ENCODE peak calls at places on chromosomes 16 and 17, in four cellular contexts. Q is amniotic stem cell, Z is uterus, N is pancreas. T is an unnamed sample.

GRCh38 chr17:61144876-61145564 is 254.6 kb upstream of the TBX2 start:
- DNase-seq in Q (no peak), Z (peak), N (no peak), T (no peak)

GRCh38 chr17:33966410-33967063 is 288.5 kb upstream of the CCL2 start:
- DNase-seq in Q (no peak), Z (no peak), N (no peak), T (no peak)

GRCh38 chr17:48522031-48522593 is 8.7 kb downstream of the HOXB1 start:
- DNase-seq in Q (no peak), Z (peak), N (no peak), T (no peak)

GRCh38 chr16:64705443-64705842 is 416.4 kb downstream of the CDH11 start:
- DNase-seq in Q (no peak), Z (no peak), N (no peak), T (no peak)

GRCh38 chr17:27241346-27241946 is 52.5 kb upstream of the WSB1 start:
- DNase-seq in Q (no peak), Z (no peak), N (no peak), T (no peak)

GRCh38 chr16:87129771-87130170 is 187.4 kb downstream of the C16orf95 start:
- DNase-seq in Q (peak), Z (no peak), N (no peak), T (no peak)

GRCh38 chr17:38742431-38743308 is 5.5 kb downstream of the PCGF2 start:
- DNase-seq in Q (no peak), Z (peak), N (peak), T (peak)

GRCh38 chr17:50689956-50690886 is 17.5 kb downstream of the ANKRD40 start:
- DNase-seq in Q (no peak), Z (no peak), N (no peak), T (peak)

GRCh38 chr17:2954898-2955445 is 108.4 kb downstream of the OR1D5 start:
- DNase-seq in Q (no peak), Z (no peak), N (no peak), T (no peak)

GRCh38 chr17:73249700-73250099 is 12.0 kb downstream of the CPSF4L start:
- DNase-seq in Q (no peak), Z (no peak), N (no peak), T (no peak)

GRCh38 chr17:49053171-49053829 is 56.1 kb downstream of the IGF2BP1 start:
- DNase-seq in Q (no peak), Z (no peak), N (no peak), T (no peak)

GRCh38 chr17:31307640-31308039 is 6.2 kb downstream of the EVI2B start:
- DNase-seq in Q (no peak), Z (no peak), N (no peak), T (no peak)

GRCh38 chr16:89187337-89188063 is 12.8 kb downstream of the SLC22A31 start:
- DNase-seq in Q (no peak), Z (no peak), N (no peak), T (no peak)

GRCh38 chr17:80359422-80360110 is 55.4 kb upstream of the ENDOV start:
- DNase-seq in Q (no peak), Z (no peak), N (no peak), T (no peak)

GRCh38 chr16:2585651-2586081 is 47.8 kb downstream of the PDPK1 start:
- DNase-seq in Q (no peak), Z (no peak), N (no peak), T (peak)

GRCh38 chr16:78235168-78235800 is 135.8 kb downstream of the WWOX start:
- DNase-seq in Q (no peak), Z (peak), N (peak), T (peak)

GRCh38 chr17:82613283-82614094 is 34.8 kb downstream of the WDR45B start:
- DNase-seq in Q (no peak), Z (no peak), N (no peak), T (no peak)

GRCh38 chr16:67215690-67216089 is 11.2 kb upstream of the TMEM208 start:
- DNase-seq in Q (no peak), Z (no peak), N (no peak), T (no peak)

GRCh38 chr17:50346313-50347086 is 574 bp downstream of the XYLT2 start:
- DNase-seq in Q (peak), Z (peak), N (peak), T (peak)

GRCh38 chr17:38911081-38911730 is 14.2 kb upstream of the LASP1NB start:
- DNase-seq in Q (no peak), Z (peak), N (no peak), T (no peak)

GRCh38 chr16:85569615-85570212 is 43.4 kb upstream of the GSE1 start:
- DNase-seq in Q (no peak), Z (no peak), N (peak), T (no peak)

GRCh38 chr17:28206292-28206691 is 112.7 kb upstream of the TMEM97 start:
- DNase-seq in Q (no peak), Z (no peak), N (no peak), T (no peak)

GRCh38 chr17:79183221-79184158 is 108.9 kb downstream of the ENGASE start:
- DNase-seq in Q (no peak), Z (no peak), N (no peak), T (no peak)

GRCh38 chr16:5034167-5034523 is 410 bp upstream of the NAGPA start:
- DNase-seq in Q (no peak), Z (no peak), N (no peak), T (no peak)

GRCh38 chr16:56743840-56744239 is 13.9 kb downstream of the NUP93 start:
- DNase-seq in Q (peak), Z (peak), N (no peak), T (no peak)

GRCh38 chr17:43755389-43755875 is 3.2 kb downstream of the SOST start:
- DNase-seq in Q (no peak), Z (no peak), N (no peak), T (peak)

GRCh38 chr17:35169964-35170363 is 22.3 kb downstream of the UNC45B start:
- DNase-seq in Q (no peak), Z (no peak), N (no peak), T (no peak)

GRCh38 chr17:74524751-74525725 is 6.2 kb downstream of the CD300LB start:
- DNase-seq in Q (no peak), Z (no peak), N (no peak), T (peak)

GRCh38 chr16:74186589-74186988 is 110.0 kb upstream of the PSMD7 start:
- DNase-seq in Q (no peak), Z (no peak), N (no peak), T (no peak)

GRCh38 chr17:8947201-8947600 is 18.3 kb downstream of the PIK3R5 start:
- DNase-seq in Q (no peak), Z (no peak), N (no peak), T (no peak)

GRCh38 chr16:86171329-86171728 is 272.4 kb downstream of the IRF8 start:
- DNase-seq in Q (peak), Z (no peak), N (no peak), T (no peak)